ENCODE peak calls at places on chromosomes 4 and X, in seven cellular contexts. One of them, this sample, is unnamed.
A peak's percentile ranks its signal among the peaks of the same experiment; 100 is the strongest.

GRCh38 chr4:153205757-153206156 is 1.5 kb downstream of the TRIM2 start:
- DNase-seq in heart left ventricle: no peak
- DNase-seq in endothelial cell of umbilical vein: no peak
- DNase-seq in GM12891: no peak
- DNase-seq in IMR-90: no peak
- DNase-seq in esophagus squamous epithelium: no peak
- DNase-seq in adrenal gland: no peak
- DNase-seq in this sample: no peak

GRCh38 chr4:3286335-3287175 is 6.3 kb upstream of the RGS12 start:
- DNase-seq in heart left ventricle: peak; percentile 42
- DNase-seq in endothelial cell of umbilical vein: no peak
- DNase-seq in GM12891: no peak
- DNase-seq in IMR-90: no peak
- DNase-seq in esophagus squamous epithelium: no peak
- DNase-seq in adrenal gland: no peak
- DNase-seq in this sample: peak; percentile 73

GRCh38 chr4:85862896-85863295 is 387.9 kb downstream of the ARHGAP24 start:
- DNase-seq in heart left ventricle: no peak
- DNase-seq in endothelial cell of umbilical vein: no peak
- DNase-seq in GM12891: no peak
- DNase-seq in IMR-90: no peak
- DNase-seq in esophagus squamous epithelium: no peak
- DNase-seq in adrenal gland: no peak
- DNase-seq in this sample: no peak

GRCh38 chr4:112141366-112142138 is 3.7 kb upstream of the FAM241A start:
- DNase-seq in heart left ventricle: no peak
- DNase-seq in endothelial cell of umbilical vein: peak; percentile 64
- DNase-seq in GM12891: no peak
- DNase-seq in IMR-90: no peak
- DNase-seq in esophagus squamous epithelium: no peak
- DNase-seq in adrenal gland: no peak
- DNase-seq in this sample: no peak

GRCh38 chrX:114152130-114152529 is 431.8 kb upstream of the HTR2C start:
- DNase-seq in heart left ventricle: no peak
- DNase-seq in endothelial cell of umbilical vein: peak; percentile 59
- DNase-seq in GM12891: no peak
- DNase-seq in IMR-90: no peak
- DNase-seq in esophagus squamous epithelium: no peak
- DNase-seq in adrenal gland: no peak
- DNase-seq in this sample: no peak

GRCh38 chr4:47490550-47490949 is 5.5 kb downstream of the ATP10D start:
- DNase-seq in heart left ventricle: no peak
- DNase-seq in endothelial cell of umbilical vein: peak; percentile 80
- DNase-seq in GM12891: no peak
- DNase-seq in IMR-90: no peak
- DNase-seq in esophagus squamous epithelium: no peak
- DNase-seq in adrenal gland: peak; percentile 23
- DNase-seq in this sample: no peak

GRCh38 chr4:22778547-22779163 is 85.9 kb downstream of the GBA3 start:
- DNase-seq in heart left ventricle: peak; percentile 54
- DNase-seq in endothelial cell of umbilical vein: no peak
- DNase-seq in GM12891: no peak
- DNase-seq in IMR-90: no peak
- DNase-seq in esophagus squamous epithelium: no peak
- DNase-seq in adrenal gland: no peak
- DNase-seq in this sample: no peak

GRCh38 chrX:1391370-1391706 is 575 bp downstream of the SLC25A6 start:
- DNase-seq in heart left ventricle: peak; percentile 98
- DNase-seq in endothelial cell of umbilical vein: peak; percentile 89
- DNase-seq in GM12891: peak; percentile 93
- DNase-seq in IMR-90: no peak
- DNase-seq in esophagus squamous epithelium: no peak
- DNase-seq in adrenal gland: peak; percentile 88
- DNase-seq in this sample: peak; percentile 95

GRCh38 chrX:149371984-149372383 is 133.1 kb downstream of the IDS start:
- DNase-seq in heart left ventricle: no peak
- DNase-seq in endothelial cell of umbilical vein: no peak
- DNase-seq in GM12891: no peak
- DNase-seq in IMR-90: no peak
- DNase-seq in esophagus squamous epithelium: no peak
- DNase-seq in adrenal gland: no peak
- DNase-seq in this sample: no peak

GRCh38 chrX:19723427-19723826 is 164.0 kb downstream of the SH3KBP1 start:
- DNase-seq in heart left ventricle: no peak
- DNase-seq in endothelial cell of umbilical vein: no peak
- DNase-seq in GM12891: no peak
- DNase-seq in IMR-90: no peak
- DNase-seq in esophagus squamous epithelium: no peak
- DNase-seq in adrenal gland: no peak
- DNase-seq in this sample: no peak

GRCh38 chr4:124025423-124025822 is 628.8 kb downstream of the SPRY1 start:
- DNase-seq in heart left ventricle: no peak
- DNase-seq in endothelial cell of umbilical vein: peak; percentile 45
- DNase-seq in GM12891: no peak
- DNase-seq in IMR-90: no peak
- DNase-seq in esophagus squamous epithelium: no peak
- DNase-seq in adrenal gland: no peak
- DNase-seq in this sample: no peak

GRCh38 chr4:168183717-168184571 is 91.6 kb downstream of the ANXA10 start:
- DNase-seq in heart left ventricle: no peak
- DNase-seq in endothelial cell of umbilical vein: peak; percentile 65
- DNase-seq in GM12891: no peak
- DNase-seq in IMR-90: peak; percentile 59
- DNase-seq in esophagus squamous epithelium: no peak
- DNase-seq in adrenal gland: peak; percentile 9
- DNase-seq in this sample: no peak

GRCh38 chr4:88448905-88449689 is 7.8 kb upstream of the HERC5 start:
- DNase-seq in heart left ventricle: no peak
- DNase-seq in endothelial cell of umbilical vein: no peak
- DNase-seq in GM12891: no peak
- DNase-seq in IMR-90: no peak
- DNase-seq in esophagus squamous epithelium: no peak
- DNase-seq in adrenal gland: no peak
- DNase-seq in this sample: no peak

GRCh38 chr4:87938746-87939145 is 36.8 kb upstream of the SPP1 start:
- DNase-seq in heart left ventricle: no peak
- DNase-seq in endothelial cell of umbilical vein: no peak
- DNase-seq in GM12891: no peak
- DNase-seq in IMR-90: no peak
- DNase-seq in esophagus squamous epithelium: no peak
- DNase-seq in adrenal gland: no peak
- DNase-seq in this sample: no peak

GRCh38 chr4:127188847-127189246 is 443.9 kb upstream of the INTU start:
- DNase-seq in heart left ventricle: no peak
- DNase-seq in endothelial cell of umbilical vein: no peak
- DNase-seq in GM12891: no peak
- DNase-seq in IMR-90: peak; percentile 25
- DNase-seq in esophagus squamous epithelium: no peak
- DNase-seq in adrenal gland: no peak
- DNase-seq in this sample: no peak

DNA sequence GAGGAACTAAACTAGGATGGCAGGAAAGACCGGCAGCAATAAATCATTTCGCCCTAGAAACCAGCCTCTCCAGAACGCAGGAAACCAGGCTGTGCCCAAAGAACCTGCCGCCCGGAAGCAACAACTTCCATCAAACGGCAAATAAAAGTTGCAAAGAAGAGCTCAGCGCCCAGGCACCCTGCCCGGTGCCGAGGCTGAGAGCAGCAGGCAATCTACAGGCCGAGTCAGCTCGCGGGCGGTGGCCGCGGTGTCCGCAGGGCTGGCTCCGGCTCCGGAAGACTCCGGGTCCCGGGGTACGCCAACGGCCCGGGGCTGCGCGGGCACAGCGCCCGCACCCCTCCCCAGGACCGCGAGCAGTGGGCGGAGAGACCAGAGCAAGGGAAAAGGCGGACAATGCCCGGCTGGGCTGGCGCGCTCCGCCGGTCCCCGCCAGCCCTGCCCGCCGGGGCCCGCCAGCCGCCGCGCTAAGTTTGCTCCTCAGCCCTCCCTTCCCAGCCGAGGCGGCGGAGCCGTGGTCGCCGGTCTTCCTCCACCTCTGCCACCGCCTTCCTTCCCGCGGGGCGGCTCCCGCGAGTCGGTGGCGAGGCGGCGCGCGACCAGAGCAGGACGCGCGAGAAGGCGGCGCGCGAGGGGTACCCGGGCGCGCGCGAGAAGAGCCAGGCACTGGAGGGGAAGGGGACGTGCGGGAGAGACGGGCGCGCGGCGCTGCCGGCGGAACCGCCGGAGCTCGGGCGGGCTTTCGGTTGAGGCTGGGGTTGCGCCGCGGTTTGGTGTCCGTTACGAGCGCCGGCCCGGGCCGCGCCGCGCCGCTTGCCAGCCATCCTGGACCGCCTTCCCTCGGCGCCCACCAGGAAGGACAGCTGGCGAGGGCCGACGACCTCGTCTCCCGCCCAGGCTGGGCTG is 733 bp downstream of the FRYL start:
- DNase-seq in heart left ventricle: peak; percentile 88
- DNase-seq in endothelial cell of umbilical vein: peak; percentile 69
- DNase-seq in GM12891: peak; percentile 48
- DNase-seq in IMR-90: peak; percentile 54
- DNase-seq in esophagus squamous epithelium: peak; percentile 26
- DNase-seq in adrenal gland: peak; percentile 67
- DNase-seq in this sample: peak; percentile 51
- TF ChIP-seq POLR2A in heart left ventricle: no peak
- TF ChIP-seq POLR2A in endothelial cell of umbilical vein: peak; percentile 61
- TF ChIP-seq POLR2A in GM12891: no peak
- TF ChIP-seq POLR2A in IMR-90: peak; percentile 68
- TF ChIP-seq POLR2A in esophagus squamous epithelium: no peak
- TF ChIP-seq POLR2A in adrenal gland: no peak
- TF ChIP-seq POLR2A in this sample: peak; percentile 57

DNA sequence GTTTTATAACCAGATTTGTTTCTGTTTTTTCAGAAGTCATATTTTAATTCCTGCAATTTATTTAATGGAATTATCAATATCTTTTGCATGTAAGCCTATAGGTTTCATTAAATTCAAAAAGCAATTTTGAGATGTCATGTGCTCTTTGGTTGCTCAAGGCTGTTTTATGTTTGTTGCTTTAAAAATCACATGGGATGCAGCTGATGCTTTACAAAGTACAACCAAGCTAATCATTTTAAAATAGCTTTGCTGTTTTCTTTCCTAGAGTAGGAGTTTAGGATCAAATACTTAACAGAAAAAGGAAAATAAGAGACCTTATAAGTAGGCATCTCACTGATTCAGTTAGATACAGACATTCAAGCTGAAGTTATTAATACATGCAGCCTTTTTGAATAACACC is 11.3 kb downstream of the CPEB2 start:
- DNase-seq in heart left ventricle: no peak
- DNase-seq in endothelial cell of umbilical vein: no peak
- DNase-seq in GM12891: no peak
- DNase-seq in IMR-90: no peak
- DNase-seq in esophagus squamous epithelium: no peak
- DNase-seq in adrenal gland: no peak
- DNase-seq in this sample: no peak
- TF ChIP-seq POLR2A in heart left ventricle: no peak
- TF ChIP-seq POLR2A in endothelial cell of umbilical vein: no peak
- TF ChIP-seq POLR2A in GM12891: no peak
- TF ChIP-seq POLR2A in IMR-90: no peak
- TF ChIP-seq POLR2A in esophagus squamous epithelium: no peak
- TF ChIP-seq POLR2A in adrenal gland: no peak
- TF ChIP-seq POLR2A in this sample: no peak

GRCh38 chrX:15672886-15673285 is 8.3 kb upstream of the CLTRN start:
- DNase-seq in heart left ventricle: no peak
- DNase-seq in endothelial cell of umbilical vein: no peak
- DNase-seq in GM12891: no peak
- DNase-seq in IMR-90: no peak
- DNase-seq in esophagus squamous epithelium: no peak
- DNase-seq in adrenal gland: no peak
- DNase-seq in this sample: no peak

GRCh38 chrX:15674899-15675489 is 10.4 kb upstream of the CLTRN start:
- DNase-seq in heart left ventricle: peak; percentile 88
- DNase-seq in endothelial cell of umbilical vein: peak; percentile 93
- DNase-seq in GM12891: peak; percentile 41
- DNase-seq in IMR-90: peak; percentile 93
- DNase-seq in esophagus squamous epithelium: peak; percentile 86
- DNase-seq in adrenal gland: peak; percentile 95
- DNase-seq in this sample: peak; percentile 65

GRCh38 chrX:15674514-15674898 is 9.9 kb upstream of the CLTRN start:
- DNase-seq in heart left ventricle: peak; percentile 92
- DNase-seq in endothelial cell of umbilical vein: no peak
- DNase-seq in GM12891: peak; percentile 36
- DNase-seq in IMR-90: peak; percentile 96
- DNase-seq in esophagus squamous epithelium: no peak
- DNase-seq in adrenal gland: peak; percentile 97
- DNase-seq in this sample: no peak

GRCh38 chrX:15673970-15674369 is 9.4 kb upstream of the CLTRN start:
- DNase-seq in heart left ventricle: no peak
- DNase-seq in endothelial cell of umbilical vein: no peak
- DNase-seq in GM12891: no peak
- DNase-seq in IMR-90: no peak
- DNase-seq in esophagus squamous epithelium: no peak
- DNase-seq in adrenal gland: no peak
- DNase-seq in this sample: no peak

DNA sequence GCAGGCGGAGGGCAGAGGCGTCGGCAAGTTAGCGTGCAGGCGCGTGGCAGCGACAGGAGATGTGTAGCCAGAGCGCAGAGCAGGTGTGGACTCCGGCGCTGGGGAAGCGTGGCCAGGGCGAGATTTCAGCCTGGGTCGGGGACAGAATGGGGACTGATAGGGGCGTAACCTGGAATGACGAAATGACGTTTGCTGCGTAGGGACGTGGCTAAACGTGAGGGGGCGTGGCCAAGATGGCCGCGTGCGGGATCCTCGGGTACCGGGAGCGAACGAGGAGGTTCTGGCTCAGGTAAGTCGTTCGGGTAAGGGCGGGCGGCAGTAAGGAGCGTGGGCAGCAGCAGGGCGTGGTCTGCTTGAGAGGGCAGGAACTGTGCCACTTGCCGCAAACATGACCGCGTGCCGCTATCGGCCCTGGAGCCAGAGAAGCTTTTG is 10.9 kb upstream of the CLTRN start:
- DNase-seq in heart left ventricle: peak; percentile 85
- DNase-seq in endothelial cell of umbilical vein: no peak
- DNase-seq in GM12891: peak; percentile 15
- DNase-seq in IMR-90: no peak
- DNase-seq in esophagus squamous epithelium: peak; percentile 74
- DNase-seq in adrenal gland: peak; percentile 90
- DNase-seq in this sample: peak; percentile 61
- TF ChIP-seq POLR2A in heart left ventricle: no peak
- TF ChIP-seq POLR2A in endothelial cell of umbilical vein: no peak
- TF ChIP-seq POLR2A in GM12891: no peak
- TF ChIP-seq POLR2A in IMR-90: peak; percentile 25
- TF ChIP-seq POLR2A in esophagus squamous epithelium: no peak
- TF ChIP-seq POLR2A in adrenal gland: no peak
- TF ChIP-seq POLR2A in this sample: peak; percentile 13

DNA sequence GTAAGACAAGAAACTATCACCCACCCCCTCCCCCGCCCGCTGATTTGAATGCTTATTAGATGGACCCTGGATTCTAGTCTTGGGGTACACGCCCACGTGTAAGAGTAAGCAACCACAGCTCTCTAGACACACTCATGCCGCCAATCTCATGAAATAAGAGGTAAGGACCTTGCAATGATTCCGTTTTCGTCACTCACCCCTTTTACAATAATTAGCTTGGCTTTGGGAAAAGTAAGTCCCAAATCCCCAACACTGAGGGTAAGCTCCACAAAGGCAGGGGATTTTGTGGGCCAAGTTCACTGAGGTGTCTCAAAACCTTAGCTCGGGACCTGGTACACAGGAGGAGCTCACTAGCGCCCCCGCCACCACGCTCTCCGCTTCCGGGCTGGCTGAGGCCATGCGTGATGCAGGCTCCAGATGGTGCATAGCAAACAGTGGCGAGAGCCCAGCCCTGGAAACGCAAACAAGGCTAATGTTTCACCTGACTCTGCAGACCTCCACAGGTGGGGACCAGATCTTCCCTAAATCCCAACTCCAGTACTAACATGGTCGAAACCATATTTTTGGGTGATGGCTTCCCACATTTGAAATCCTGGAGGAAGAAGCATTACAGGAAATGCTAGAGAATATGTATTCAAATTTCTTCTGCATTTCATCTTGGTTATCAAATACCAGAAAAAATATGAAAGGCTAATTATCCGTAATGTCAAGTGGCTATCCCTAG is 4.1 kb downstream of the PLAC8 start:
- DNase-seq in heart left ventricle: peak; percentile 92
- DNase-seq in endothelial cell of umbilical vein: peak; percentile 86
- DNase-seq in GM12891: peak; percentile 52
- DNase-seq in IMR-90: peak; percentile 64
- DNase-seq in esophagus squamous epithelium: peak; percentile 48
- DNase-seq in adrenal gland: peak; percentile 86
- DNase-seq in this sample: peak; percentile 44
- TF ChIP-seq POLR2A in heart left ventricle: no peak
- TF ChIP-seq POLR2A in endothelial cell of umbilical vein: peak; percentile 31
- TF ChIP-seq POLR2A in GM12891: peak; percentile 31
- TF ChIP-seq POLR2A in IMR-90: no peak
- TF ChIP-seq POLR2A in esophagus squamous epithelium: no peak
- TF ChIP-seq POLR2A in adrenal gland: no peak
- TF ChIP-seq POLR2A in this sample: peak; percentile 48

This sample was measured in GM12892.